ENCODE peak calls at places on chromosomes 12 and 14, in seven cellular contexts. D is K562, W is SK-N-SH, C is transverse colon, I is ovary, S is tibial nerve, L is sigmoid colon. Q is an unnamed sample.

GRCh38 chr12:57012600-57013465 is 3.5 kb downstream of the TAC3 start:
- DNase-seq in D (no peak), L (peak), I (no peak), C (no peak), S (no peak), W (no peak), Q (no peak)

GRCh38 chr12:53102883-53103807 is at the start of gene SOAT2:
- DNase-seq in W (no peak), C (no peak), I (no peak), D (peak), L (peak), S (no peak), Q (no peak)

GRCh38 chr14:78959674-78960264 is 789.6 kb downstream of the NRXN3 start:
- DNase-seq in C (peak), L (peak), S (peak), D (peak), W (peak), I (peak), Q (no peak)

GRCh38 chr12:8541591-8541990 is 886 bp upstream of the CLEC4E start:
- DNase-seq in L (no peak), I (no peak), W (no peak), S (no peak), C (no peak), D (no peak), Q (no peak)

GRCh38 chr12:75996907-75997447 is 34.6 kb downstream of the PHLDA1 start:
- DNase-seq in S (no peak), W (no peak), L (no peak), I (no peak), C (no peak), D (no peak), Q (no peak)

GRCh38 chr12:111451232-111451631 is 45.5 kb downstream of the SH2B3 start:
- DNase-seq in L (no peak), S (no peak), W (no peak), D (no peak), I (no peak), C (no peak), Q (no peak)

GRCh38 chr14:99271951-99272668 is at the start of gene BCL11B:
- DNase-seq in D (peak), I (peak), W (peak), S (no peak), L (no peak), C (peak), Q (no peak)

GRCh38 chr12:132162508-132163031 is 18.3 kb downstream of the NOC4L start:
- DNase-seq in S (no peak), D (no peak), L (no peak), W (peak), C (no peak), I (peak), Q (no peak)

GRCh38 chr12:2333516-2333915 is 280.7 kb downstream of the CACNA1C start:
- DNase-seq in W (no peak), S (no peak), D (no peak), I (no peak), C (no peak), L (no peak), Q (no peak)
- TF ChIP-seq EP300 in W (no peak), S (no peak), D (no peak), I (no peak), C (no peak), L (no peak), Q (no peak)

DNA sequence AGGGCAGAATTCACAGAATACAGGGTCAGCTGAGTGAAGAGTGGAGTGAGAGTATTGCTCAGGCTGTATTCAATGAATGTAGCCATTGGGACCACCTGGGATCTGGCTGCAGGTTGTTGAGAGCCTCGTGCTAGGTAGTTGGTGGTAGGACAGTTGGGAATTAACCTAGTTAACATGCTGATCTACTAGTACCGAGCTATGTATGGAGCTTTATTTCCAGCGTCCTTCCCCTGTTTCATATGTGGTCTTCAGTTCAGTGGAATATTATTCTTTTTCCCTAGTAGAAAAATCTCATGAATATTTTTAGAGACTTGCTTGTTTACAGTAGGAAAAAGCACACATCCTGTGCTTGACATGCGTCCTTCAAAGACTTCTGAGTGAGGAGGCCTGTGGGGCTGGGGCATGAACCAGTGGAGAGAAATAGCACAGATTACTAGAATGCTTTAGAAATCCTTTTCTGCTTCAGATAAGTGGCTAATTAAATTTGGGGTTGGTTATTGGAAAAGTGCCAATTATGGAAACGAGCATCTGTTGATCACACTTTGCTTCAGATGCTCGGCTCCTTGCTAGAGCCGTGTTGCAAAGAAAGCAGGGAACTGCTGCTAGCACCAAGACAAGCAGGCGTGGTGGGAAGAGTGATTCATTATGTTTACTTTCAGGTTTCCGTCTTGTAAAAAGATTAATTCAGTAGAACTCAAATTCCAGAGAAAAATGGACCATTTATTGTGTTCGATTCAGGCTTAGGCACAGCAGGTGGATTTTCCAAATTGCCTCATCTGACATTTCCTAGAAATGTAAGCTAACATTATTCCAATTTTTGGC is 53.6 kb downstream of the ARF6 start:
- DNase-seq in S (no peak), W (peak), L (no peak), C (peak), I (no peak), D (no peak), Q (no peak)
- TF ChIP-seq EP300 in S (no peak), W (no peak), L (no peak), C (no peak), I (no peak), D (no peak), Q (no peak)

GRCh38 chr12:125161712-125162023 is 96.4 kb downstream of the AACS start:
- DNase-seq in L (no peak), W (no peak), D (no peak), I (no peak), C (no peak), S (no peak), Q (no peak)
- TF ChIP-seq EP300 in L (no peak), W (no peak), D (no peak), I (no peak), C (no peak), S (no peak), Q (no peak)

DNA sequence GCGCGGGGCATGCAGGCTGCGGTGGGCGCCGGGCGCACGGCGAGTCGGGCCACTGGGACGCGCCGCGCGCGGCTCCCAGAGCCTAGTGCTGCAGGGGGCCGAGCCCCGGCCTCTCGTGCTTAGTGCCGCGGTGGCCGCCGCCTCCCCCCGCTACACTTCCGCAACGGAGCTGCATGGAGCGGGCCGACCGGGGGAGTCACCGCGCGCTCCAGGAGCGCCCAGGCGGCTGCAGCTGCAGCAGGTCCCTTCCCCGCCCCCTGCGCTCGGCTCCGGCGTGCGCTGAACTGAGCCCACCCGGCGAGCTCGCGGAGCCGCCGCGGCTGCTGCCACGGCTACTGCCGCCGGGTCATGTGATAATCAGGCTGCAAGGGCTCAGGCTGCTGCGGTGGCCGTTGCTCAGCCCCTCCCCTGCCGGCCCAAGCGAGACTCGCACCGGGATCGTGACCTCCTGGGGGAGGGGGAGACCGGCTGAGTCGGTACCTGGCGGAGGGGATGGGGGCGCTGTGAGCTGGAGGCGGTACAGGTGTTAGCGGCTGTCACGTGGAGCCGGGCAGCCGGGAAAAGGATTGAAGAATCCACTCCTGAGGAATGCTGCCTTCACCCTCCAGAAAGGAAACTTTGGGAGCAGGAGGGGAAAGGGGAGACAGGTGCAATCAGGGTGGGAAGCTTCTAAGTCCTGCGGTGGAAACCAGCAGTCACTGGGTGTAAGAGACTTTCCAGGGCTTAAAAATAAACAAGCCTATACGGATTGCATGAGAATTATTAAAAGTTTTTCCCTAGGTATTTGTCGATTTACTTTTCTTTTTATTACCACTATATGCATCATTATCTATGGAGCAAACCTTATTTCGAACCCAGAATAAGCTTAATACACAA is at the start of gene PPM1H:
- DNase-seq in I (peak), W (peak), C (peak), L (peak), D (peak), S (no peak), Q (no peak)
- TF ChIP-seq EP300 in I (no peak), W (no peak), C (no peak), L (no peak), D (no peak), S (no peak), Q (no peak)

DNA sequence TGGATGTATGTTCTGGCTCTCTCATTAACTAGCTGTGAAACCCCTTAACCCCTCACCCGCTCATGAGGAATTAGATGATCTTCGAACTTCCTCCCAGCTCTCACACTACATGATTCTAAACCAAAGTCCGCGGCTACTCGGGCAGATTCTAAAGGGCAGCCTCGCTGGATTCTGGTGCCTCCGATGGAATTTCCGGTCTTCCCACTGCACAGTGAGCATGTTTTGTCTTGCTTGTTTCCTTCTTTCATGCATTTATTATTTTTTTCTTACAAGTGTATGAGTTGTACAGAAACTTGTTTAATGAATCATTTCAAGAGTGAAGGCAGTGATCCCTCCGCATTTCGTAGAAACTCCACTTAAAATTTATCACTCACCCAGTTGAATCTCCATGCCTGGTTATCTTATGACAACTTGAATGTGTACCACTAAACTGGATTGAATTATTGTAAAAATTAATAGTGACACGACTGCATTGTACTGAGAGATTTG is 4.5 kb upstream of the HCAR3 start:
- DNase-seq in I (no peak), L (no peak), W (no peak), D (no peak), C (no peak), S (no peak), Q (no peak)
- TF ChIP-seq EP300 in I (no peak), L (no peak), W (no peak), D (no peak), C (no peak), S (no peak), Q (no peak)

GRCh38 chr12:94867066-94867855 is 136.2 kb downstream of the NDUFA12 start:
- DNase-seq in W (no peak), I (no peak), L (no peak), S (no peak), D (no peak), C (no peak), Q (peak)
- TF ChIP-seq EP300 in W (no peak), I (no peak), L (no peak), S (no peak), D (no peak), C (no peak), Q (no peak)

GRCh38 chr12:124916370-124917134 is 2.1 kb upstream of the UBC start:
- DNase-seq in L (peak), W (no peak), C (peak), S (peak), I (peak), D (peak), Q (no peak)

GRCh38 chr12:124919646-124920352 is 5.3 kb upstream of the UBC start:
- DNase-seq in S (no peak), I (no peak), C (no peak), D (no peak), W (no peak), L (peak), Q (no peak)

GRCh38 chr12:124915249-124916236 is 1.1 kb upstream of the UBC start:
- DNase-seq in S (peak), I (no peak), C (peak), L (peak), D (peak), W (no peak), Q (no peak)

GRCh38 chr12:124917841-124918621 is 3.6 kb upstream of the UBC start:
- DNase-seq in I (no peak), L (peak), C (no peak), D (no peak), S (no peak), W (no peak), Q (no peak)

GRCh38 chr12:124917135-124917840 is 2.8 kb upstream of the UBC start:
- DNase-seq in D (peak), C (peak), S (peak), I (peak), W (peak), L (peak), Q (peak)
- TF ChIP-seq EP300 in D (peak), C (peak), S (peak), I (peak), W (peak), L (peak), Q (peak)

DNA sequence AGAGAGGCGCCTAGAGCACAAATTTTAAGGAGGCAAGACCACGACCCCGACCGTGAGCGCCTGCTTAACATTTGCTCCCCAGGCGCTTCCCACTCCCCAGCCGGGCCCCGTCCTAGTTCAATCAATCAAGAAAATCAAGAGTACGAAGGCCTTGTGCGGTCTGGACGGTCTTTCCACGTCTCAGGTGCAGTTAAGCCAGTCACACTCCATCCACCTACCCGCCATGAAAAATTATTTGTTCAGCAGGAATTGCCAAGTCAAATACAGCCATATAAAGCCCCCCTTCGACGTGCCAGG is 610 bp upstream of the LRR1 start:
- DNase-seq in C (peak), I (no peak), W (peak), S (no peak), L (no peak), D (peak), Q (no peak)
- TF ChIP-seq EP300 in C (no peak), I (no peak), W (no peak), S (no peak), L (no peak), D (no peak), Q (no peak)

Q was measured in esophagus muscularis mucosa.